ENCODE peak calls at places on chromosome 2, in seven cellular contexts. G, K, J, R, Q, Z and V are unnamed samples.

GRCh38 chr2:136361521-136361920 is 243.6 kb upstream of the CXCR4 start:
- DNase-seq in G (no peak), K (no peak), J (no peak), R (no peak), Q (no peak), Z (no peak), V (no peak)

GRCh38 chr2:186575302-186575701 is 14.6 kb upstream of the ITGAV start:
- DNase-seq in G (peak), K (no peak), J (no peak), R (peak), Q (no peak), Z (no peak), V (peak)

GRCh38 chr2:56030062-56030461 is 106.5 kb upstream of the EFEMP1 start:
- DNase-seq in G (no peak), K (no peak), J (no peak), R (no peak), Q (no peak), Z (no peak), V (no peak)

GRCh38 chr2:16113568-16114549 is 173.5 kb downstream of the MYCN start:
- DNase-seq in G (no peak), K (no peak), J (no peak), R (no peak), Q (no peak), Z (no peak), V (no peak)

GRCh38 chr2:25698752-25699151 is 25.4 kb upstream of the DTNB start:
- DNase-seq in G (no peak), K (no peak), J (no peak), R (peak), Q (no peak), Z (no peak), V (no peak)

GRCh38 chr2:219038600-219038999 is 2.7 kb downstream of the CFAP65 start:
- DNase-seq in G (no peak), K (no peak), J (no peak), R (no peak), Q (no peak), Z (no peak), V (no peak)

GRCh38 chr2:170747921-170748320 is 22.3 kb upstream of the ERICH2 start:
- DNase-seq in G (no peak), K (no peak), J (no peak), R (peak), Q (no peak), Z (no peak), V (no peak)

GRCh38 chr2:9548506-9548905 is 7.1 kb downstream of the ADAM17 start:
- DNase-seq in G (no peak), K (no peak), J (no peak), R (peak), Q (no peak), Z (no peak), V (no peak)

GRCh38 chr2:9423922-9424272 is 443 bp downstream of the CPSF3 start:
- DNase-seq in G (no peak), K (no peak), J (no peak), R (peak), Q (no peak), Z (no peak), V (no peak)

GRCh38 chr2:51290725-51291124 is 258.8 kb upstream of the NRXN1 start:
- DNase-seq in G (no peak), K (no peak), J (no peak), R (peak), Q (no peak), Z (no peak), V (no peak)

GRCh38 chr2:48900321-48901014 is 144.9 kb upstream of the LHCGR start:
- DNase-seq in G (no peak), K (no peak), J (no peak), R (no peak), Q (no peak), Z (no peak), V (no peak)

GRCh38 chr2:224268441-224268840 is 133.5 kb downstream of the FAM124B start:
- DNase-seq in G (no peak), K (no peak), J (no peak), R (peak), Q (no peak), Z (no peak), V (no peak)

GRCh38 chr2:4047961-4048891 is 344.9 kb downstream of the DCDC2C start:
- DNase-seq in G (no peak), K (no peak), J (no peak), R (no peak), Q (no peak), Z (no peak), V (no peak)

GRCh38 chr2:62014102-62014501 is 108.6 kb downstream of the COMMD1 start:
- DNase-seq in G (no peak), K (no peak), J (no peak), R (peak), Q (no peak), Z (peak), V (peak)

GRCh38 chr2:84938194-84938879 is 32.6 kb upstream of the KCMF1 start:
- DNase-seq in G (peak), K (no peak), J (peak), R (no peak), Q (no peak), Z (no peak), V (no peak)

GRCh38 chr2:6493669-6494068 is 372.0 kb downstream of the CMPK2 start:
- DNase-seq in G (no peak), K (no peak), J (no peak), R (no peak), Q (no peak), Z (no peak), V (no peak)

GRCh38 chr2:11669454-11670291 is at the start of gene NTSR2:
- DNase-seq in G (no peak), K (no peak), J (peak), R (peak), Q (no peak), Z (peak), V (peak)

GRCh38 chr2:118850171-118850900 is 2.9 kb upstream of the EN1 start:
- DNase-seq in G (no peak), K (no peak), J (no peak), R (no peak), Q (no peak), Z (no peak), V (no peak)

DNA sequence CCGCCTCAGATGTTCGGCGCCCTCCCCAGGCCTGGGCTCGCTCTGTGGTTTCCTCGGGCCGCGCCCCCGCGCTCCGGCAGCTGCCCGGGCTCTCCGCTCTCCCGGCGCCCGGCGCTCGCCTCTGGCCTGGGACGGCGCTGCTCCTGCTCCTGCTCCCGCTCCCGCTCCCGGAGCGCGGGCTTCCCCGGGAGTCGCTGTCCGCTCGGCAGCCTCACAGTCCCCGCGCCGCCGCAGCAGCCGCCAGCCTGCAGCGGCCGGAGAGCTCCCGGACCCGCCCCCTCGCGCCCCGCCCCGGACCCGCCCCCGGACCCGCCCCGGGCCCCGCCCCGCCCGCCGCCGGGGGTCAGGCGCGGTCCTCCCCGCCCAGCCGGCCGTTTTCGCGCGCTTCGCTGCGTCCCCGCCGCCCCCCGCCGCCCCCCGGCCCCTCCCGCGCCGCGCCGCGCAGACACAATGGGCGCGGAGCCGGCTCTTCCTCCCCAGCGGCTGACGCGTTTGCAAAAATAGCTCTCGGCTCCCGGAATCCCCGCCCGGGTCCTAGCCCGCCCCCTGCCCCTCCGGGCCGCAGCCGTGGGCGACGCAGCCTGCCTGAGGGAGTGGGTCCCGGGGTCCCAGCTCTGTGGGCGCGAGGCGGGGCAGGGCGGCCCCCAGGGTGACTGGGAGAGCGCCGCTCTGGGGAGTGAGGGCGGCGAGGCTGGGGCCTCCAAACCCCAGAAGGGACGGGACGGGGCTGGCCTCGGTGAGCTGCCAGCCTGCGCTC is at the start of gene ARL4C:
- DNase-seq in G (no peak), K (peak), J (peak), R (peak), Q (peak), Z (peak), V (peak)
- TF ChIP-seq POLR2A in G (no peak), K (no peak), J (no peak), R (peak), Q (peak), Z (no peak), V (peak)

GRCh38 chr2:181253438-181253837 is 203.7 kb upstream of the ITGA4 start:
- DNase-seq in G (no peak), K (no peak), J (no peak), R (no peak), Q (no peak), Z (no peak), V (no peak)

GRCh38 chr2:181252248-181253148 is 204.7 kb upstream of the ITGA4 start:
- DNase-seq in G (no peak), K (no peak), J (no peak), R (no peak), Q (no peak), Z (no peak), V (no peak)

DNA sequence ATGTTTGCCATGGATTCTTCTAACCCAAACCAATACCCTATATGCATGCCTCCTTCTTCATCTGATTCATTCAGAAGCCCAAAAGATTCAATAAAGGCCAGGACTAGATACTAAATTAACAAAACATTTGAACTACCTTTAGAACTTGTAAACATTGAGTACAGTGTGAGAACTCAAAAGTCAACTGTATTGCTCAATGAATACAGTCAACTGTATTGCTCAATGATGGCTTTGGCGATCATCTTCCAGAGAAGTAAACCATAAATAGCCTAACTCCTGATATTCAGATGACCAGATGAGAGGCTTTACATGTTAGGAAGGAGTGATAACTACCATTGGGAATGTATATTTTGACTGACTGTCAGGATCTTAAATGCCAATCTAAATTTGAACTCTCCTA is 206.5 kb upstream of the ITGA4 start:
- DNase-seq in G (no peak), K (no peak), J (no peak), R (no peak), Q (no peak), Z (no peak), V (no peak)
- TF ChIP-seq POLR2A in G (no peak), K (no peak), J (no peak), R (no peak), Q (no peak), Z (no peak), V (no peak)

GRCh38 chr2:201130524-201131186 is 14.7 kb downstream of the CFLAR start:
- DNase-seq in G (no peak), K (no peak), J (no peak), R (peak), Q (no peak), Z (no peak), V (peak)
- TF ChIP-seq POLR2A in G (no peak), K (no peak), J (no peak), R (no peak), Q (no peak), Z (no peak), V (no peak)

GRCh38 chr2:216119144-216119543 is 10.0 kb downstream of the XRCC5 start:
- DNase-seq in G (no peak), K (no peak), J (no peak), R (no peak), Q (no peak), Z (no peak), V (no peak)

GRCh38 chr2:216116418-216116817 is 7.3 kb downstream of the XRCC5 start:
- DNase-seq in G (no peak), K (no peak), J (no peak), R (no peak), Q (no peak), Z (no peak), V (no peak)

GRCh38 chr2:216117566-216117965 is 8.4 kb downstream of the XRCC5 start:
- DNase-seq in G (no peak), K (no peak), J (no peak), R (peak), Q (no peak), Z (no peak), V (no peak)

GRCh38 chr2:216119986-216120385 is 10.8 kb downstream of the XRCC5 start:
- DNase-seq in G (no peak), K (no peak), J (no peak), R (no peak), Q (no peak), Z (no peak), V (no peak)

GRCh38 chr2:216118474-216118873 is 9.3 kb downstream of the XRCC5 start:
- DNase-seq in G (no peak), K (no peak), J (no peak), R (peak), Q (no peak), Z (no peak), V (no peak)
- TF ChIP-seq POLR2A in G (no peak), K (no peak), J (no peak), R (no peak), Q (no peak), Z (no peak), V (no peak)

DNA sequence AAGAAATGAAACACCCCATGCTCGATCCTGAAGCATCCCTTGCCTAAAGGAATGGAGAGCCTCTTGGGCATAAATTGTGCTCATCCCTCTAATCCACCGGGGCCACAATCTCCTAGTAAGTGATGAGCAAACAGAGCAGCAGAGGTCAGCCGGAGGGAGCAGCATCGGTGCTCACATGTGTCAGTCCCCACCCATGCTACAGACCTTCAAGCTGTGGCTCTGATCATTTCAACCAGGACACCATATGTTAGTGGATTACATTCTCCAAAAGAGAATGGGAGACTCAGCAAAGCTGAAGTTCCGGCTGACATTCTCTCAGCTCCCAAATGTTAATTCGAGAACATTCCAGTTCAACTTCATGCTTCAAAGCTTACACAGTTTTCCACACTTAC is 75.6 kb downstream of the AAK1 start:
- DNase-seq in G (no peak), K (no peak), J (no peak), R (no peak), Q (no peak), Z (no peak), V (no peak)
- TF ChIP-seq POLR2A in G (no peak), K (no peak), J (no peak), R (no peak), Q (no peak), Z (no peak), V (no peak)

GRCh38 chr2:65386340-65386739 is 46.1 kb downstream of the SPRED2 start:
- DNase-seq in G (no peak), K (no peak), J (no peak), R (no peak), Q (no peak), Z (no peak), V (no peak)
- TF ChIP-seq POLR2A in G (no peak), K (no peak), J (no peak), R (no peak), Q (no peak), Z (no peak), V (no peak)

GRCh38 chr2:231780909-231781797 is at the start of gene PDE6D:
- DNase-seq in G (peak), K (peak), J (peak), R (peak), Q (peak), Z (peak), V (peak)
- TF ChIP-seq POLR2A in G (peak), K (peak), J (peak), R (peak), Q (peak), Z (peak), V (peak)

GRCh38 chr2:71276311-71277158 is 49.6 kb upstream of the PAIP2B start:
- DNase-seq in G (peak), K (peak), J (peak), R (peak), Q (peak), Z (peak), V (peak)
- TF ChIP-seq POLR2A in G (peak), K (peak), J (no peak), R (no peak), Q (peak), Z (no peak), V (no peak)